ENCODE peak calls at places on chromosomes 16 and 17, in eight cellular contexts. A, U, L, W, G, V, P and F are unnamed samples.

GRCh38 chr17:37570527-37571093 is 38.6 kb downstream of the SYNRG start:
- DNase-seq in A (peak; percentile 17), U (no peak), L (peak; percentile 60), W (no peak), G (peak; percentile 70), V (peak; percentile 81), P (no peak), F (no peak)

GRCh38 chr17:1423456-1424135 is 23.6 kb upstream of the YWHAE start:
- DNase-seq in A (no peak), U (no peak), L (no peak), W (no peak), G (no peak), V (no peak), P (no peak), F (no peak)

GRCh38 chr16:56382901-56383355 is 42.4 kb downstream of the AMFR start:
- DNase-seq in A (no peak), U (no peak), L (no peak), W (no peak), G (no peak), V (peak; percentile 65), P (no peak), F (no peak)

GRCh38 chr17:27539152-27539551 is 82.9 kb downstream of the KSR1 start:
- DNase-seq in A (no peak), U (no peak), L (no peak), W (no peak), G (no peak), V (no peak), P (no peak), F (no peak)

GRCh38 chr17:45267436-45268055 is 5.7 kb upstream of the SPATA32 start:
- DNase-seq in A (no peak), U (no peak), L (no peak), W (no peak), G (no peak), V (no peak), P (no peak), F (no peak)

GRCh38 chr17:12227547-12227946 is 206.9 kb downstream of the MAP2K4 start:
- DNase-seq in A (no peak), U (no peak), L (no peak), W (no peak), G (no peak), V (no peak), P (no peak), F (no peak)

GRCh38 chr17:77694391-77695363 is 263.8 kb upstream of the TNRC6C start:
- DNase-seq in A (no peak), U (no peak), L (no peak), W (no peak), G (no peak), V (no peak), P (no peak), F (peak; percentile 94)

GRCh38 chr16:50083996-50084395 is 18.2 kb downstream of the HEATR3 start:
- DNase-seq in A (no peak), U (no peak), L (no peak), W (no peak), G (no peak), V (no peak), P (no peak), F (no peak)

DNA sequence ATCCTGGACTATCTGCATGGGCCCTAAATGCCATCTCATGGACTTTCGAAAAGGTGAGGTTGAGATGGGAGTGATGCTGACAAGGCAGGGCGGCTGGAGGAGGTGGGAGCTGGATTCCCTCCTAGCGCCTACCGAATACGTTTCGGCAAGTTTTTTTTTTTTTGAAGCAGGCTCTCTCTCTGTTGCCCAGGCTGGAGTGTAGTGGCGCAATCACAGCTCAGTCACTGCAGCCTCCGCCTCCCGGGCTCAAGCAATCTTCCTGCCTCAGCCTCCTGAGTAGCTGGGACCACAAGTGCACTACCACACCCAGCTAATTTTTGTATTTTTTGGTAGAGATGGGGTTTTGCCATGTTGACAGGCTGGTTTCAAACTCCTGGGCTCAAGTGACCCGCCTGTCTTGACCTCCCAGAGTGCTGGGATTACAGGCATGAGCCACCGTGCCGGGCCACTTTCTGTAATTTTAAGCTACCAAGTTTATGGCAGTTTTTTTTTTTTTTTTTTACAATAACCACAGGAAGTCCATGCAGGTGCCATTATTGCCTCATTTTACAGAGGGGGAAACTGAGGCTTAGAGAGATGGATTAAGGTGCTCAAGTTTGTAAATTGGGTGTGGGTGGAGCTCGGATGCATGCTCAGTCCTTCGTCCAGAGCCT is 246.4 kb downstream of the PRKCA start:
- DNase-seq in A (no peak), U (no peak), L (no peak), W (no peak), G (no peak), V (no peak), P (no peak), F (no peak)
- H3K4me3 ChIP-seq in A (no peak overlapping the region), U (no peak overlapping the region), L (peak overlapping the region; percentile 25), W (no peak overlapping the region), G (no peak overlapping the region), V (no peak overlapping the region), P (no peak overlapping the region), F (no peak overlapping the region)

DNA sequence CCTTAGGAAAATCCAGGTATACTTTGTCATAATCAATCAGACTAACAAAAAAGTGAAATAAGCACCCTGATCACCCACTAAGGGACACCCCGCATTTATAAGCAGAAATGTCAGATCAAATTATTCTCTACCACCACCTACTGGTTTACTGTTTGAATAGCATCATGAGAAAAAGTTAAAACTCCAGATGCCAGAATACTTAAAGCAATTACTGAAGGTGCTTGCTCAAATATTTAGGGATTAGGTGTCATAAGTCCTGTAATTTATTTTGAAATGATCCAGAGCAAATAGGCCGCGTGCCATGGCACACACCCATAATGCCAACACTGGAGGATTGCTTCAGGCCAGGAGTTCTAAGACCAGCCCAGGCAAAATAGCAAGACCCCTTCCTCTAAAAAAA is 2.3 kb downstream of the TOP2A start:
- DNase-seq in A (no peak), U (no peak), L (no peak), W (peak; percentile 13), G (no peak), V (peak; percentile 57), P (no peak), F (no peak)
- H3K4me3 ChIP-seq in A (no peak overlapping the region), U (no peak overlapping the region), L (peak overlapping the region; percentile 95), W (peak overlapping the region; percentile 20), G (no peak overlapping the region), V (peak overlapping the region; percentile 68), P (no peak overlapping the region), F (no peak overlapping the region)

DNA sequence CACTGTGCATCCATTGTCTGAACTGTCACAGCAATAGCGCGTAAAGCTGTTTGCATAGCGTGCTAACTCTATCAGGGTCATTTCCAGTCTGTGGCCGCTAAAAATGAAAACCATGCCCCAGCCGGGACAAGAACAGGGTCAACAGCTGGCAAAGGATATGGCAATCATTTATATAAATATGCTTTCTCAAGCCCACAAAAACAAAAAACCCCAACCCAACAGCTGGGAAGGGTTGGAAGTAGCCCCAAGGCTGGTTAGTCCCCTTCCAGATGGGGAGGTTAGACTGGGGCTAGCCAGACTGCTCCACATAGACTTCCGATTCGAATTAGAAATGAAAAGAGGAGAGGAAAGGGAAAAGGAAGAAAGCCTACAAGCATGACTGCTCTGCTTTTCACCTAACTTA is 203.3 kb upstream of the TBX2 start:
- DNase-seq in A (no peak), U (no peak), L (no peak), W (no peak), G (no peak), V (no peak), P (no peak), F (no peak)
- H3K4me3 ChIP-seq in A (no peak overlapping the region), U (peak overlapping the region; percentile 36), L (no peak overlapping the region), W (no peak overlapping the region), G (no peak overlapping the region), V (no peak overlapping the region), P (no peak overlapping the region), F (no peak overlapping the region)

DNA sequence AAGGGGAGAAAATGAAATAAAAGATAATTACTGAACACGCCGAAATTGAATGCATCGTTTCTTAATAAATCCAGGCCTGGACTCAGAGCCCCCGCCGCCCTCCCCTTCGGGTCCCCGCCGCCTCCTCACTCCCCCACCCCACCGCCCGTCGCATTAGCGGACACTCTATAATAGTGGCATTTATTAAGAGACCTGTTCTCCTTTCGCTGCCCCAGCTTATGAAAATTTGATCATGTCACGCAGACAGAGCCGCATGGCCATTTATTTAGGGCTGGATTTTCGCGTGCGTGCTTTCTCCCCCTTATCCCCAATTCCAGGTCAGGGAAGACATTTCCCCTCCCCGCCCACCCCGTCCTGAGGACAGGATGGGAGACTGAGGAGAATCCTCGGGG is 6.3 kb upstream of the HOXB2 start:
- DNase-seq in A (no peak), U (no peak), L (no peak), W (no peak), G (no peak), V (no peak), P (no peak), F (no peak)
- H3K4me3 ChIP-seq in A (no peak overlapping the region), U (no peak overlapping the region), L (peak overlapping the region; percentile 12), W (no peak overlapping the region), G (no peak overlapping the region), V (no peak overlapping the region), P (no peak overlapping the region), F (no peak overlapping the region)

GRCh38 chr17:35448214-35448898 is at the start of gene SLFN13:
- DNase-seq in A (peak; percentile 58), U (no peak), L (peak; percentile 73), W (no peak), G (peak; percentile 91), V (peak; percentile 88), P (peak; percentile 64), F (no peak)
- H3K4me3 ChIP-seq in A (peak within 1 kb of the TSS; percentile 76), U (peak within 1 kb of the TSS; percentile 82), L (peak within 1 kb of the TSS; percentile 64), W (peak within 1 kb of the TSS; percentile 67), G (peak within 1 kb of the TSS; percentile 61), V (peak within 1 kb of the TSS; percentile 60), P (peak within 1 kb of the TSS; percentile 46), F (peak within 1 kb of the TSS; percentile 57)

DNA sequence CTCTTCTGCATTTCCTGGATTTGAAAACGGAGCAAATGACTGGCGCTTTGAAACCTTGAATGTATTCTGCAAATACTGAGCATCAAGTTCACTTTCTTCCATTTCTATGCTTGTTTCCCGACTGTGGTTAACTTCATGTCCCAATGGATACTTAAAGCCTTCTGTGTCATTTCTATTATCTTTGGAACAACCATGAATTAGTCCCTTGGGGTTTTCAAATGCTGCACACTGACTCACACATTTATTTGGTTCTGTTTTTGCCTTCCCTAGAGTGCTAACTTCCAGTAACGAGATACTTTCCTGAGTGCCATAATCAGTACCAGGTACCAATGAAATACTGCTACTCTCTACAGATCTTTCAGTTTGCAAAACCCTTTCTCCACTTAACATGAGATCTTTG is 32.3 kb downstream of the BRCA1 start:
- DNase-seq in A (no peak), U (no peak), L (no peak), W (peak; percentile 58), G (no peak), V (no peak), P (no peak), F (no peak)
- H3K4me3 ChIP-seq in A (no peak overlapping the region), U (peak overlapping the region; percentile 27), L (no peak overlapping the region), W (no peak overlapping the region), G (no peak overlapping the region), V (no peak overlapping the region), P (no peak overlapping the region), F (no peak overlapping the region)

GRCh38 chr16:89444151-89444723 is 46.1 kb downstream of the ANKRD11 start:
- DNase-seq in A (no peak), U (no peak), L (no peak), W (no peak), G (no peak), V (no peak), P (no peak), F (no peak)
- H3K4me3 ChIP-seq in A (no peak overlapping the region), U (no peak overlapping the region), L (no peak overlapping the region), W (no peak overlapping the region), G (no peak overlapping the region), V (no peak overlapping the region), P (no peak overlapping the region), F (no peak overlapping the region)